ENCODE peak calls at places on chromosomes 11 and 22, in five cellular contexts. F is heart right ventricle, K is body of pancreas, B is ovary, T is tibial nerve. H is an unnamed sample.

GRCh38 chr11:57746920-57747319 is 4.7 kb downstream of the BTBD18 start:
- DNase-seq in F (no peak), K (no peak), B (no peak), T (no peak), H (no peak)

GRCh38 chr11:126363706-126364245 is 8.3 kb downstream of the ST3GAL4 start:
- DNase-seq in F (peak; percentile 33), K (no peak), B (peak; percentile 44), T (no peak), H (no peak)

GRCh38 chr11:3836903-3837302 is 3.9 kb downstream of the RHOG start:
- DNase-seq in F (peak; percentile 51), K (peak; percentile 49), B (no peak), T (no peak), H (no peak)

GRCh38 chr11:77071671-77072605 is 5.2 kb downstream of the CAPN5 start:
- DNase-seq in F (no peak), K (no peak), B (peak; percentile 36), T (no peak), H (no peak)

GRCh38 chr11:289706-290620 is 1.0 kb downstream of the PGGHG start:
- DNase-seq in F (peak; percentile 14), K (peak; percentile 23), B (peak; percentile 31), T (no peak), H (no peak)

GRCh38 chr11:43360361-43361032 is 1.8 kb downstream of the TTC17 start:
- DNase-seq in F (no peak), K (no peak), B (no peak), T (no peak), H (no peak)

GRCh38 chr11:121416909-121417567 is 35.1 kb upstream of the SORL1 start:
- DNase-seq in F (peak; percentile 69), K (peak; percentile 91), B (peak; percentile 77), T (peak; percentile 87), H (peak; percentile 69)

GRCh38 chr22:43884600-43885318 is 7.1 kb downstream of the PNPLA5 start:
- DNase-seq in F (peak; percentile 71), K (peak; percentile 38), B (peak; percentile 77), T (peak; percentile 53), H (no peak)

GRCh38 chr11:131663403-131664200 is 293.2 kb downstream of the NTM start:
- DNase-seq in F (no peak), K (no peak), B (no peak), T (no peak), H (no peak)

GRCh38 chr22:49553518-49554295 is 274.0 kb downstream of the BRD1 start:
- DNase-seq in F (no peak), K (no peak), B (no peak), T (no peak), H (no peak)

GRCh38 chr11:65431452-65432132 is 9.0 kb downstream of the NEAT1 start:
- DNase-seq in F (no peak), K (no peak), B (no peak), T (no peak), H (no peak)

GRCh38 chr11:95577716-95578460 is 211.7 kb downstream of the FAM76B start:
- DNase-seq in F (no peak), K (no peak), B (no peak), T (no peak), H (no peak)

GRCh38 chr22:49092751-49093150 is 734.9 kb downstream of the BRD1 start:
- DNase-seq in F (no peak), K (no peak), B (no peak), T (no peak), H (no peak)

GRCh38 chr11:45859661-45860140 is 12.4 kb downstream of the CRY2 start:
- DNase-seq in F (peak; percentile 93), K (peak; percentile 95), B (peak; percentile 95), T (peak; percentile 80), H (peak; percentile 65)

GRCh38 chr22:23844739-23845202 is 6.0 kb upstream of the DERL3 start:
- DNase-seq in F (no peak), K (no peak), B (no peak), T (no peak), H (no peak)

GRCh38 chr11:124538019-124538418 is 5.4 kb downstream of the OR8B12 start:
- DNase-seq in F (no peak), K (peak; percentile 41), B (no peak), T (peak; percentile 47), H (peak; percentile 76)

DNA sequence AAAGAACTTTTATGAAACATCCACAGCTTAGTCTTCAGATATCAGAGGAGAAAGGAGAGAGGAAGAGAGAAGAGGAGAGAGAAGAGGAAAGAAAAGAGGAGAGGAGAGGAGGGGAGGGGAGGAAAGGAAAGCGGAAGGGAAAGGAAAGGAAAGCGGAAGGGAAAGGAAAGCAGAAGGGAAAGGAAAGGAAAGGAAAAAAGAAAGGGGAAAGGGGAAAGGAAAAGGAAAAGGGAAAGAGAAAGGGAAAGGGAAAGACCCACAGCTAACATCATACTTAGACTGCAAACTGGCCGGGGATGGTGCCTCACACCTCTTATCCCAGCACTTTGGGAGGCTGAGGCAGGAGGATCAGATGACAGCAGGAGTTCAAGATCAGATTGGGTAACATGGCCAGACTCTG is 11.5 kb downstream of the CHEK2 start:
- DNase-seq in F (no peak), K (no peak), B (no peak), T (no peak), H (no peak)
- TF ChIP-seq CTCF in F (no peak), K (no peak), B (no peak), T (no peak), H (no peak)

GRCh38 chr11:86390499-86390898 is 15.8 kb downstream of the CCDC81 start:
- DNase-seq in F (no peak), K (no peak), B (no peak), T (no peak), H (no peak)

GRCh38 chr11:86398106-86398505 is 23.4 kb downstream of the CCDC81 start:
- DNase-seq in F (no peak), K (no peak), B (no peak), T (no peak), H (no peak)

GRCh38 chr11:86397351-86397750 is 22.7 kb downstream of the CCDC81 start:
- DNase-seq in F (no peak), K (no peak), B (no peak), T (no peak), H (no peak)

GRCh38 chr11:86396403-86396802 is 21.7 kb downstream of the CCDC81 start:
- DNase-seq in F (no peak), K (no peak), B (no peak), T (no peak), H (no peak)

GRCh38 chr11:86395061-86395551 is 20.4 kb downstream of the CCDC81 start:
- DNase-seq in F (no peak), K (peak; percentile 9), B (peak; percentile 25), T (no peak), H (peak; percentile 6)
- H3K4me3 ChIP-seq in F (no peak overlapping the region), K (no peak overlapping the region), B (no peak overlapping the region), T (no peak overlapping the region), H (no peak overlapping the region)

GRCh38 chr11:35082322-35083180 is 56.4 kb upstream of the CD44 start:
- DNase-seq in F (peak; percentile 46), K (peak; percentile 80), B (no peak), T (peak; percentile 42), H (no peak)
- TF ChIP-seq CTCF in F (no peak), K (peak; percentile 21), B (no peak), T (no peak), H (no peak)

GRCh38 chr11:17646451-17647145 is 72.8 kb upstream of the MYOD1 start:
- DNase-seq in F (no peak), K (no peak), B (no peak), T (no peak), H (no peak)
- H3K4me3 ChIP-seq in F (no peak overlapping the region), K (no peak overlapping the region), B (no peak overlapping the region), T (no peak overlapping the region), H (no peak overlapping the region)

DNA sequence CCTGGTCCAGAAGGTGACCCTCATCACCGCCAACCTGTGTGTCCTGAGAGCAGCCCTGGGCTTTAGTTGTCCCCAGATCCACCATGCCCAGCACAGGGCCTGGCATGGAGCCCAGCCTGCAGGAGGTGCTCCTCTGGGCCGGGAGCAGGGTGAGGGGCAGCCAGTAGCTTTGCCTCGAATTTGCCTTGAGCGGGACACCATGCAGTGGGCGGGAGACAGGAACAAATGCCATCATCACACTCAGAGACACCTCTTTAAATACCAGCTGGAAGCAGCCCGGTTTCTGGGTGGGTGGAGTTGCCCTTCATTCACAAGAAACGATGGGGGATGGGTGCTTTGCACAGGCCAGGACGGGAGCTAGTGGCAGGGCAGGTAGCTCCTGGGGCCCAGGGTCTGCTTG is 19.3 kb downstream of the FLRT1 start:
- DNase-seq in F (peak; percentile 70), K (no peak), B (no peak), T (no peak), H (no peak)
- TF ChIP-seq CTCF in F (peak; percentile 16), K (no peak), B (no peak), T (no peak), H (no peak)

DNA sequence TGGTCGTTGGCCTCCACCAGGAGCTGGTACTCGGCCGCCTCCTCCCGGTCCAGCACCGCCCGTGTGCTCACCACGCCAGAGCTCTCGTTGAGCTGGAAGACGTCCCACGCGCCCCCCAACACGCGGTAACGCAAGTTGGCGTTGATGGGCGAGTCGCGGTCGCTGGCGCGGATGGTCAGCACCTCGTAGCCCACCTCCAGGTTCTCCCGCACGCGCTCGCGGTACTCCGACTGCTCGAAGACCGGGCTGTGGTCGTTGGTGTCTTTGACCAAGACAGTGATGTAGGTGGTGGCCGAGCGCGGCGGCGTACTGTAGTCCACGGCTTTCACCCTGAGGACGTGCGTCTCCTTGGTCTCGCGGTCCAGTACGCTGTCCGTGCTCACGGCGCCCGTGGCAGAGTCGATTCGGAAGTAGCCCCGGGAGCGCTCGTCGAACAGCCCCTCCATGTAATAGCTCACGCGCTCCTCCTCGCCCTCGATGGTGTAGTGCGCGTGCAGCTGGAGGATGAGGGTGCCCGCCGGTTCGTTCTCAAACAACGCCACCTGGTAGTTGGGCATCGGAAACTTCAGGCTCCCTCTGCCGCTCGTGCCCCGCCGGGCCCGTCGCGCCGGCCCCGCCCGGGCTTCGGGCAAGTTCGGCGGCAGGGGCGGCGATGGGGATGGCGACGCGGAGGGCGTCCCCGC is 1.4 kb downstream of the CELSR1 start:
- DNase-seq in F (no peak), K (no peak), B (no peak), T (no peak), H (no peak)
- H3K4me3 ChIP-seq in F (no peak overlapping the region), K (no peak overlapping the region), B (no peak overlapping the region), T (no peak overlapping the region), H (no peak overlapping the region)

DNA sequence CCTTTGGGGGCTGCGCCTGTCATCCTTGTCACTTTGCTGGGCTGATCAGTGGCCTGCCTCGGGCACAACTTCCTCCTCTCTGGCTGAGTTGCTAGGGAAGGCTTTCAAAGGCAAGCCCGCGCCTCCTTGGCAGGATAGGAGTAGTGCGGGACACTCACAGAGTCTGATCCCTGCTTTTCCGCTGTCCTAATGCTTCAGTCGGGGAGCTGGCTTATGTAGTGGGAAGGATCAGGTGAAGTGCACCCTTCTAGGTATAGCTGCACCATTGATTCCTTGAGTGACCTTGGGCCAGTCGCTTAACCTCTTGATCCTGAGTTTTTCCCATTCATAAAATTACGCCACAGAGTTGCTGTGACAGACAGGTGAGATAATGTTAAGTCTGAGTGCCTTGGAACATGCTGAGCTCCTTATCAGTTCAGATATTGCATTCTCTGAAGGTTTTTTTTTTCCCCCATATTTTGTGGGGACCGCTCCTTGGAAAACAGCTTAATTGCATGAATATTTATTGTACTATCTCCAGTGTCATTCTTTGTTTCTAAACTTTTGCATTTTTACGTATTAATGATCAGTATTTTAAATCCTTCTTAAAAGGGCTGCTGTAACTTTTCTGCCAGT is 943 bp downstream of the IPO7 start:
- DNase-seq in F (no peak), K (peak; percentile 71), B (no peak), T (peak; percentile 14), H (no peak)
- TF ChIP-seq CTCF in F (no peak), K (no peak), B (no peak), T (no peak), H (no peak)

GRCh38 chr11:19433791-19434190 is 193.0 kb upstream of the E2F8 start:
- DNase-seq in F (no peak), K (no peak), B (no peak), T (no peak), H (no peak)
- H3K4me3 ChIP-seq in F (no peak overlapping the region), K (no peak overlapping the region), B (no peak overlapping the region), T (no peak overlapping the region), H (no peak overlapping the region)

GRCh38 chr11:9861860-9862725 is 198.2 kb downstream of the SWAP70 start:
- DNase-seq in F (peak; percentile 13), K (peak; percentile 57), B (peak; percentile 22), T (peak; percentile 58), H (no peak)
- TF ChIP-seq CTCF in F (peak; percentile 81), K (peak; percentile 61), B (peak; percentile 35), T (peak; percentile 74), H (peak; percentile 77)